ENCODE peak calls at places on chromosomes 6 and 20, in five cellular contexts. B is tibial nerve, Q is body of pancreas, G is erythroblast, F is H1. S is an unnamed sample.

GRCh38 chr20:58481541-58482021 is 33.6 kb downstream of the APCDD1L start:
- DNase-seq in B (peak), Q (no peak), G (peak), F (peak), S (no peak)

GRCh38 chr6:100267002-100267401 is 197.7 kb downstream of the SIM1 start:
- DNase-seq in B (no peak), Q (no peak), G (no peak), F (no peak), S (no peak)

GRCh38 chr6:105560611-105561066 is 157.8 kb upstream of the PREP start:
- DNase-seq in B (no peak), Q (no peak), G (no peak), F (no peak), S (no peak)

GRCh38 chr6:124430741-124431140 is 531.5 kb upstream of the RNF217 start:
- DNase-seq in B (no peak), Q (no peak), G (no peak), F (no peak), S (no peak)

GRCh38 chr6:3317741-3318211 is 59.0 kb downstream of the PSMG4 start:
- DNase-seq in B (no peak), Q (no peak), G (no peak), F (no peak), S (no peak)

GRCh38 chr6:39217177-39217864 is 12.0 kb downstream of the KCNK5 start:
- DNase-seq in B (no peak), Q (no peak), G (no peak), F (no peak), S (no peak)

GRCh38 chr6:45187841-45188240 is 140.3 kb upstream of the RUNX2 start:
- DNase-seq in B (no peak), Q (no peak), G (no peak), F (no peak), S (no peak)

GRCh38 chr20:12941025-12941424 is 67.7 kb upstream of the SPTLC3 start:
- DNase-seq in B (no peak), Q (no peak), G (no peak), F (no peak), S (no peak)

GRCh38 chr6:55777461-55777860 is 97.9 kb downstream of the BMP5 start:
- DNase-seq in B (no peak), Q (no peak), G (no peak), F (no peak), S (no peak)

GRCh38 chr6:147633191-147633590 is 124.7 kb downstream of the SAMD5 start:
- DNase-seq in B (no peak), Q (no peak), G (no peak), F (no peak), S (no peak)

GRCh38 chr6:82861121-82861520 is 204.5 kb downstream of the UBE3D start:
- DNase-seq in B (no peak), Q (no peak), G (no peak), F (no peak), S (no peak)

GRCh38 chr6:127518710-127519468 is at the start of gene MTCL3:
- DNase-seq in B (no peak), Q (no peak), G (no peak), F (peak), S (no peak)

GRCh38 chr20:23225407-23226060 is 125.1 kb upstream of the NXT1 start:
- DNase-seq in B (peak), Q (no peak), G (peak), F (no peak), S (no peak)

GRCh38 chr6:53020005-53020744 is 25.1 kb upstream of the GSTA4 start:
- DNase-seq in B (no peak), Q (no peak), G (peak), F (no peak), S (no peak)

GRCh38 chr6:13299403-13299821 is 28.9 kb downstream of the TBC1D7 start:
- DNase-seq in B (no peak), Q (no peak), G (no peak), F (no peak), S (no peak)

GRCh38 chr6:27545271-27546046 is 72.6 kb upstream of the ZNF184 start:
- DNase-seq in B (no peak), Q (no peak), G (peak), F (peak), S (no peak)

GRCh38 chr20:59248031-59248684 is 52.3 kb upstream of the EDN3 start:
- DNase-seq in B (no peak), Q (no peak), G (no peak), F (no peak), S (no peak)

GRCh38 chr20:35463455-35464300 is 8.3 kb downstream of the CEP250 start:
- DNase-seq in B (peak), Q (peak), G (peak), F (peak), S (no peak)

GRCh38 chr6:140051521-140052455 is 677.3 kb upstream of the CITED2 start:
- DNase-seq in B (no peak), Q (no peak), G (no peak), F (no peak), S (no peak)

GRCh38 chr6:148831064-148831463 is 84.2 kb downstream of the UST start:
- DNase-seq in B (no peak), Q (no peak), G (no peak), F (no peak), S (no peak)

GRCh38 chr6:114055758-114056157 is 84.8 kb upstream of the HDAC2 start:
- DNase-seq in B (no peak), Q (no peak), G (no peak), F (no peak), S (no peak)

GRCh38 chr6:13203145-13203544 is 125.2 kb downstream of the TBC1D7 start:
- DNase-seq in B (no peak), Q (no peak), G (no peak), F (no peak), S (no peak)

GRCh38 chr6:34052071-34052825 is 93.6 kb downstream of the GRM4 start:
- DNase-seq in B (no peak), Q (no peak), G (no peak), F (no peak), S (no peak)

GRCh38 chr6:13427838-13428527 is 59.4 kb downstream of the GFOD1 start:
- DNase-seq in B (no peak), Q (no peak), G (peak), F (no peak), S (no peak)

GRCh38 chr20:52490715-52491430 is 299.3 kb upstream of the ZFP64 start:
- DNase-seq in B (no peak), Q (no peak), G (no peak), F (no peak), S (no peak)

DNA sequence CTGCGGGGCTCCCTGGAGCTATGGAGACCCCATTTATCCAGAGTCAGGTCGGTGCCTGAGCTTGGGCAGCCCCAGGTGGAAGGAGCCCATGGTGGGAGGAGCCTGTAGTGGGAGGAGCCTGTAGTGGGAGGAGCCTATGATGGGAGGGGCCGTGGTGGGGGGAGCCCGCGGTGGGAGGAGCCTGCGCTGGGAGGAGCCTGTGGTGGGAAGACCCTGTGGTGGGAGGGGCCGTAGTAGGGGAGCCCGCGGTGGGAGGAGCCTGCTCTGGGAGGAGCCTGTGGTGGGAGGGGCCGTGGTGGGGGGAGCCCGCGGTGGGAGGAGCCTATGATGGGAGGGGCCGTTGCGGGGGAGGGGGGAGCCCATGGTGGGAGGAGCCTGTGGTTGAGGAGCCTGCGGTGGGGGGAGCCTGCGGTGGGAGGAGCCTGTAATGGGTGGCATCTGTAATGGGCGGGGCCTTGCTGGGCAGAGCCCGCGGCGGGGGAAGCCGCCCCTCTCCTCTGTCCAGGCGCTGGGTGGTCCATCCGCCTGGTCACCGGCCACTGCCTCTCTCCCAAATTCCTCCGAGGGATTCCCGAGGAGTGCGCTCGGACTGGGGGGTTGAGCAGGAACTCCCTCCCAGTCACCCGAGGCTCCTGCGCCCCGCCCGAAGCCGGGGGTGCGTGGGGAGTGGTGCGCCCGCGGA is 567 bp upstream of the FNDC11 start:
- DNase-seq in B (peak), Q (peak), G (peak), F (peak), S (peak)
- TF ChIP-seq POLR2A in B (no peak), Q (no peak), G (no peak), F (no peak), S (no peak)

GRCh38 chr6:51737580-51738360 is 349.6 kb downstream of the PKHD1 start:
- DNase-seq in B (no peak), Q (no peak), G (no peak), F (no peak), S (no peak)

GRCh38 chr6:51743999-51744398 is 343.4 kb downstream of the PKHD1 start:
- DNase-seq in B (no peak), Q (no peak), G (no peak), F (no peak), S (no peak)

GRCh38 chr6:51738614-51739013 is 348.8 kb downstream of the PKHD1 start:
- DNase-seq in B (no peak), Q (no peak), G (no peak), F (no peak), S (no peak)
- TF ChIP-seq POLR2A in B (no peak), Q (no peak), G (no peak), F (no peak), S (no peak)

GRCh38 chr6:168397011-168397410 is 44.0 kb upstream of the SMOC2 start:
- DNase-seq in B (no peak), Q (no peak), G (no peak), F (no peak), S (no peak)

GRCh38 chr6:168400044-168400443 is 40.9 kb upstream of the SMOC2 start:
- DNase-seq in B (peak), Q (no peak), G (no peak), F (no peak), S (no peak)

GRCh38 chr6:168393126-168393870 is 47.7 kb upstream of the SMOC2 start:
- DNase-seq in B (no peak), Q (no peak), G (no peak), F (no peak), S (peak)

GRCh38 chr6:168394606-168395005 is 46.4 kb upstream of the SMOC2 start:
- DNase-seq in B (no peak), Q (no peak), G (no peak), F (no peak), S (no peak)

GRCh38 chr6:168395983-168396382 is 45.0 kb upstream of the SMOC2 start:
- DNase-seq in B (no peak), Q (no peak), G (no peak), F (no peak), S (no peak)
- TF ChIP-seq POLR2A in B (no peak), Q (no peak), G (no peak), F (no peak), S (no peak)

GRCh38 chr6:150072201-150072600 is 3.3 kb upstream of the ULBP3 start:
- DNase-seq in B (no peak), Q (peak), G (no peak), F (no peak), S (peak)
- TF ChIP-seq POLR2A in B (no peak), Q (no peak), G (no peak), F (no peak), S (no peak)

GRCh38 chr20:24781061-24781980 is 167.7 kb upstream of the CST7 start:
- DNase-seq in B (no peak), Q (peak), G (no peak), F (peak), S (no peak)

GRCh38 chr20:24784607-24785006 is 164.5 kb upstream of the CST7 start:
- DNase-seq in B (no peak), Q (no peak), G (no peak), F (no peak), S (no peak)

GRCh38 chr20:24782221-24782620 is 166.8 kb upstream of the CST7 start:
- DNase-seq in B (no peak), Q (peak), G (no peak), F (no peak), S (peak)

GRCh38 chr20:24783631-24784492 is 165.2 kb upstream of the CST7 start:
- DNase-seq in B (no peak), Q (no peak), G (no peak), F (peak), S (no peak)

GRCh38 chr20:24782801-24783630 is 166.1 kb upstream of the CST7 start:
- DNase-seq in B (no peak), Q (peak), G (no peak), F (no peak), S (no peak)
- TF ChIP-seq POLR2A in B (no peak), Q (no peak), G (no peak), F (no peak), S (no peak)

DNA sequence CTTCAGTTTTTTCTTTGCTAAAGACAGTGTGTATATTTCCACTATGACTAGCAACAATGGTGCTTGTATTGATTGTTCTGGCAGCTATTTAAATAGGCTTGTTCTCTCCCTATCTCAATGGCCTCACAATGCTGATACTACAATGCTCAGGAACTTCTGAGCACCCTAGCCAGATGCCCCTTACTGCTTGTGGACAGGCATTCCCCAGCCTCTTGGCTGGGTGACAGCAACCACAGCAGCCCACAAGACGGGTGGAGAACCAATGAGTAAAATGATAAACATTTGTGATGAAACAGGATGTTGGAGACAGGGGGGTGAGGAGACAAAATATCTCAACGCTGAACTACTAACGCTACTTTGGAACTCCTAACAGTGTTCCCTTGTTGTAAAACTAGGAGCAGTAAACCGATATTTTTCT is 42.3 kb downstream of the HIVEP2 start:
- DNase-seq in B (peak), Q (peak), G (peak), F (no peak), S (no peak)
- TF ChIP-seq POLR2A in B (no peak), Q (no peak), G (no peak), F (no peak), S (no peak)

GRCh38 chr6:75602164-75602896 is 650 bp downstream of the SENP6 start:
- DNase-seq in B (peak), Q (peak), G (peak), F (peak), S (peak)

GRCh38 chr6:75602897-75603395 is 1.3 kb downstream of the SENP6 start:
- DNase-seq in B (no peak), Q (no peak), G (peak), F (no peak), S (no peak)

GRCh38 chr6:75604294-75604693 is 2.6 kb downstream of the SENP6 start:
- DNase-seq in B (no peak), Q (no peak), G (peak), F (no peak), S (no peak)

GRCh38 chr6:75600694-75601265 is 900 bp upstream of the SENP6 start:
- DNase-seq in B (no peak), Q (no peak), G (peak), F (no peak), S (no peak)

GRCh38 chr6:75601608-75602163 is at the start of gene SENP6:
- DNase-seq in B (peak), Q (peak), G (peak), F (peak), S (peak)
- TF ChIP-seq POLR2A in B (peak), Q (peak), G (peak), F (peak), S (peak)

DNA sequence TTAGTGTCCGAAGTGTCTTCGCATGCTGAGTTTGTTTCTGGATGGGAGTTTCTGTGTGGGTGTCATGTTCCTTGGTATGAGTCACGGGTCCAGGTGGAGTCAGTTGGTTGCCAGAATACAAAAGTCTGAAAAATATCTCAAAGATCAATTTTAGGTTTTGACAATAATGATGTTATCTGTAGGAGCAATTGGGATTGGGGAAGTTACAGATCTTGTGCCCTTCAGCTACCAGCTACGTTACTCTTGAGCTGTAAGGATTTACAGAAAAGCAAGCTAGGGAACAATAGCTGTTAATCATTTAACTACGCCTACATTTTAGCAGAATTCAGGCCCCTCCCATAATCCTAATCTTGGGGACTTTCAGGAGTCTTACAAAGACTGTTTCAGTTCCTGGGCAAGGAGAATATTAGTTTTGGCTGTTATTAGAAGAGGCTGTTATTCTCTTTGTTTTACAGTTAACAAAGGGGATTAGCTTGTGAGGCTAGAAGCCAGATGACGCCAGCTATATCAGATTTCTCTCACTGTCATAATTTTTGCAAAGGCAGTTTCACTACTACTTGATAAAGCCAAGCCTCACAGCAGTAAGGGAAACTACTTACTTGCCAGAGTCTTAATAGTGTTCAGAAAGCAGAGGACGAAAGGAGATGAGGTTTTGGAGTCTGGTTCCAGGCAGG is 15.4 kb upstream of the SLC22A16 start:
- DNase-seq in B (no peak), Q (no peak), G (no peak), F (no peak), S (no peak)
- TF ChIP-seq POLR2A in B (no peak), Q (no peak), G (no peak), F (no peak), S (no peak)

DNA sequence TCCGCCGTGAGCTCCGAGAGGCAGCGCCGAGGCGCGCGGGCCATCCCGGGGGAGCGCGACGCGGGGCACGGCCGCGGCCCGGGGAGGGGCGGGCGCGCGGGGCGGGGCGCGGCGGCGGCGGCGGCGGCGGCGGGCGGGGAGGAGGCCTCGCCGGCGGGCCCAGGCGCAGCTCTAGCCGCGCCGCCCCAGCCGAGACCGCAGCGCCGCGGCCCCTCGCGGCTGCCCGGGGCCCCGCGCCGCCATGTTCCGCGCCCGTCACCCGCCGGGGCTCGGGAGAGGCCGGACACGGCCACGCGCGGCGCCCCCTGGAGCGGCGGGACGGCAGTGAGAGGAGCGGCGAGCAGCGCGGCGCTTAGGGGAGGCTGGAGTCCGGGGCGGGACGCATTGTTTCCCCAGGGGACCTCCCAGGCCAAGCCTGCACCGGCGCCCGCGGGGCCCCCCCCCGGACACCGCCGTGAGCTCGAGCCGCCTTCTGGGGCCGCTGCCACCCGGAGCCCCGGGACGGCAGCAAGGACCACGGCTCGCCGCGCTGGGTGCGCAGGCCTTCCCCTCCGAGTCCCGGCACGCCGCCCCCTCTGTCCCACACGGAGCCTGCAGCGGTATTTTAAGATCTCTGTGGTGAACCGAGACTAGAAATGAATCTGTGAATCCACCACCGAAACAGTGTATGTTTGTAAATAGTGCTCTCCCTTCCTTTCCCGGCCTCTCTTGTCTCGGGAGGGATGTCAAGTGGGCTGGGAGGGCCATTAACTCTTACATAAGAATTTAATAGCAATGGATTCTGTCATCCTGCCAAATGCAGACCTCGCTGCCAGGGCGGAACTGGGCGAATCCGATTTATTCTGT is at the start of gene KIF13A:
- DNase-seq in B (peak), Q (peak), G (peak), F (peak), S (peak)
- TF ChIP-seq POLR2A in B (peak), Q (peak), G (peak), F (no peak), S (no peak)

GRCh38 chr20:36584018-36584481 is 10.7 kb downstream of the TGIF2 start:
- DNase-seq in B (no peak), Q (no peak), G (no peak), F (no peak), S (no peak)
- TF ChIP-seq POLR2A in B (no peak), Q (no peak), G (no peak), F (no peak), S (no peak)

S was measured in breast epithelium.